ENCODE peak calls at places on chromosomes 6 and 20, in ten cellular contexts. One of them, this sample, is unnamed.
A peak's percentile ranks its signal among the peaks of the same experiment; 100 is the strongest.

GRCh38 chr6:79949235-79949634 is 1.9 kb upstream of the ELOVL4 start:
- DNase-seq in breast epithelium: no peak
- DNase-seq in heart left ventricle: peak; percentile 24
- DNase-seq in uterus: peak; percentile 33
- DNase-seq in spleen: no peak
- DNase-seq in adrenal gland: peak; percentile 41
- DNase-seq in sigmoid colon: no peak
- DNase-seq in ovary: peak; percentile 33
- DNase-seq in H1: no peak
- DNase-seq in prostate gland: peak; percentile 59
- DNase-seq in this sample: peak; percentile 67

GRCh38 chr20:43364001-43364400 is 93.7 kb upstream of the SRSF6 start:
- DNase-seq in breast epithelium: no peak
- DNase-seq in heart left ventricle: no peak
- DNase-seq in uterus: no peak
- DNase-seq in spleen: no peak
- DNase-seq in adrenal gland: no peak
- DNase-seq in sigmoid colon: no peak
- DNase-seq in ovary: no peak
- DNase-seq in H1: no peak
- DNase-seq in prostate gland: no peak
- DNase-seq in this sample: no peak

GRCh38 chr20:59137532-59137931 is 26.1 kb upstream of the ZNF831 start:
- DNase-seq in breast epithelium: no peak
- DNase-seq in heart left ventricle: peak; percentile 77
- DNase-seq in uterus: no peak
- DNase-seq in spleen: no peak
- DNase-seq in adrenal gland: no peak
- DNase-seq in sigmoid colon: no peak
- DNase-seq in ovary: no peak
- DNase-seq in H1: no peak
- DNase-seq in prostate gland: peak; percentile 74
- DNase-seq in this sample: peak; percentile 86

GRCh38 chr6:8082954-8083858 is 19.0 kb upstream of the BLOC1S5 start:
- DNase-seq in breast epithelium: no peak
- DNase-seq in heart left ventricle: no peak
- DNase-seq in uterus: no peak
- DNase-seq in spleen: no peak
- DNase-seq in adrenal gland: peak; percentile 53
- DNase-seq in sigmoid colon: no peak
- DNase-seq in ovary: no peak
- DNase-seq in H1: no peak
- DNase-seq in prostate gland: peak; percentile 13
- DNase-seq in this sample: no peak

GRCh38 chr6:6997282-6998193 is 110.2 kb upstream of the RREB1 start:
- DNase-seq in breast epithelium: no peak
- DNase-seq in heart left ventricle: no peak
- DNase-seq in uterus: no peak
- DNase-seq in spleen: peak; percentile 1
- DNase-seq in adrenal gland: no peak
- DNase-seq in sigmoid colon: no peak
- DNase-seq in ovary: no peak
- DNase-seq in H1: no peak
- DNase-seq in prostate gland: no peak
- DNase-seq in this sample: no peak

GRCh38 chr20:38728911-38729642 is 4.8 kb downstream of the SLC32A1 start:
- DNase-seq in breast epithelium: no peak
- DNase-seq in heart left ventricle: no peak
- DNase-seq in uterus: no peak
- DNase-seq in spleen: no peak
- DNase-seq in adrenal gland: no peak
- DNase-seq in sigmoid colon: no peak
- DNase-seq in ovary: no peak
- DNase-seq in H1: no peak
- DNase-seq in prostate gland: no peak
- DNase-seq in this sample: no peak

GRCh38 chr6:147826698-147827097 is 318.2 kb downstream of the SAMD5 start:
- DNase-seq in breast epithelium: no peak
- DNase-seq in heart left ventricle: no peak
- DNase-seq in uterus: no peak
- DNase-seq in spleen: no peak
- DNase-seq in adrenal gland: no peak
- DNase-seq in sigmoid colon: no peak
- DNase-seq in ovary: no peak
- DNase-seq in H1: no peak
- DNase-seq in prostate gland: no peak
- DNase-seq in this sample: no peak

GRCh38 chr6:14549871-14550270 is 432.3 kb downstream of the CD83 start:
- DNase-seq in breast epithelium: no peak
- DNase-seq in heart left ventricle: no peak
- DNase-seq in uterus: no peak
- DNase-seq in spleen: no peak
- DNase-seq in adrenal gland: no peak
- DNase-seq in sigmoid colon: no peak
- DNase-seq in ovary: no peak
- DNase-seq in H1: no peak
- DNase-seq in prostate gland: no peak
- DNase-seq in this sample: no peak

GRCh38 chr20:40633123-40633850 is 55.7 kb downstream of the MAFB start:
- DNase-seq in breast epithelium: no peak
- DNase-seq in heart left ventricle: no peak
- DNase-seq in uterus: no peak
- DNase-seq in spleen: no peak
- DNase-seq in adrenal gland: no peak
- DNase-seq in sigmoid colon: no peak
- DNase-seq in ovary: no peak
- DNase-seq in H1: no peak
- DNase-seq in prostate gland: no peak
- DNase-seq in this sample: no peak

GRCh38 chr6:33987531-33988021 is 158.3 kb downstream of the GRM4 start:
- DNase-seq in breast epithelium: peak; percentile 76
- DNase-seq in heart left ventricle: no peak
- DNase-seq in uterus: peak; percentile 2
- DNase-seq in spleen: peak; percentile 39
- DNase-seq in adrenal gland: no peak
- DNase-seq in sigmoid colon: no peak
- DNase-seq in ovary: no peak
- DNase-seq in H1: no peak
- DNase-seq in prostate gland: peak; percentile 26
- DNase-seq in this sample: no peak

GRCh38 chr6:135397172-135397952 is 100.2 kb downstream of the AHI1 start:
- DNase-seq in breast epithelium: no peak
- DNase-seq in heart left ventricle: no peak
- DNase-seq in uterus: no peak
- DNase-seq in spleen: no peak
- DNase-seq in adrenal gland: no peak
- DNase-seq in sigmoid colon: no peak
- DNase-seq in ovary: no peak
- DNase-seq in H1: no peak
- DNase-seq in prostate gland: no peak
- DNase-seq in this sample: no peak

GRCh38 chr6:84078335-84078734 is 44.8 kb downstream of the MRAP2 start:
- DNase-seq in breast epithelium: no peak
- DNase-seq in heart left ventricle: no peak
- DNase-seq in uterus: no peak
- DNase-seq in spleen: no peak
- DNase-seq in adrenal gland: no peak
- DNase-seq in sigmoid colon: no peak
- DNase-seq in ovary: no peak
- DNase-seq in H1: no peak
- DNase-seq in prostate gland: no peak
- DNase-seq in this sample: no peak

GRCh38 chr6:32194825-32195651 is 2.6 kb upstream of the GPSM3 start:
- DNase-seq in breast epithelium: no peak
- DNase-seq in heart left ventricle: no peak
- DNase-seq in uterus: no peak
- DNase-seq in spleen: no peak
- DNase-seq in adrenal gland: peak; percentile 54
- DNase-seq in sigmoid colon: no peak
- DNase-seq in ovary: peak; percentile 65
- DNase-seq in H1: no peak
- DNase-seq in prostate gland: no peak
- DNase-seq in this sample: peak; percentile 40

GRCh38 chr6:61886608-61887259 is 399.3 kb downstream of the KHDRBS2 start:
- DNase-seq in breast epithelium: no peak
- DNase-seq in heart left ventricle: no peak
- DNase-seq in uterus: no peak
- DNase-seq in spleen: no peak
- DNase-seq in adrenal gland: no peak
- DNase-seq in sigmoid colon: no peak
- DNase-seq in ovary: no peak
- DNase-seq in H1: no peak
- DNase-seq in prostate gland: no peak
- DNase-seq in this sample: no peak

GRCh38 chr20:62623488-62624324 is 18.6 kb upstream of the SLCO4A1 start:
- DNase-seq in breast epithelium: peak; percentile 94
- DNase-seq in heart left ventricle: peak; percentile 94
- DNase-seq in uterus: peak; percentile 96
- DNase-seq in spleen: peak; percentile 99
- DNase-seq in adrenal gland: peak; percentile 97
- DNase-seq in sigmoid colon: peak; percentile 97
- DNase-seq in ovary: peak; percentile 96
- DNase-seq in H1: no peak
- DNase-seq in prostate gland: peak; percentile 93
- DNase-seq in this sample: peak; percentile 99

GRCh38 chr6:137970368-137970767 is 103.3 kb downstream of the TNFAIP3 start:
- DNase-seq in breast epithelium: no peak
- DNase-seq in heart left ventricle: no peak
- DNase-seq in uterus: no peak
- DNase-seq in spleen: no peak
- DNase-seq in adrenal gland: no peak
- DNase-seq in sigmoid colon: no peak
- DNase-seq in ovary: no peak
- DNase-seq in H1: no peak
- DNase-seq in prostate gland: no peak
- DNase-seq in this sample: no peak

GRCh38 chr6:26450240-26450639 is 7.5 kb upstream of the BTN2A1 start:
- DNase-seq in breast epithelium: no peak
- DNase-seq in heart left ventricle: no peak
- DNase-seq in uterus: no peak
- DNase-seq in spleen: no peak
- DNase-seq in adrenal gland: no peak
- DNase-seq in sigmoid colon: no peak
- DNase-seq in ovary: no peak
- DNase-seq in H1: no peak
- DNase-seq in prostate gland: no peak
- DNase-seq in this sample: no peak

GRCh38 chr6:4786936-4787504 is 10.8 kb downstream of the CDYL start:
- DNase-seq in breast epithelium: no peak
- DNase-seq in heart left ventricle: no peak
- DNase-seq in uterus: no peak
- DNase-seq in spleen: no peak
- DNase-seq in adrenal gland: no peak
- DNase-seq in sigmoid colon: no peak
- DNase-seq in ovary: no peak
- DNase-seq in H1: no peak
- DNase-seq in prostate gland: no peak
- DNase-seq in this sample: no peak

GRCh38 chr6:130928993-130929678 is 101.9 kb downstream of the SMLR1 start:
- DNase-seq in breast epithelium: no peak
- DNase-seq in heart left ventricle: no peak
- DNase-seq in uterus: no peak
- DNase-seq in spleen: no peak
- DNase-seq in adrenal gland: no peak
- DNase-seq in sigmoid colon: no peak
- DNase-seq in ovary: no peak
- DNase-seq in H1: no peak
- DNase-seq in prostate gland: no peak
- DNase-seq in this sample: no peak

GRCh38 chr6:142075516-142076101 is 57.1 kb upstream of the GJE1 start:
- DNase-seq in breast epithelium: no peak
- DNase-seq in heart left ventricle: no peak
- DNase-seq in uterus: no peak
- DNase-seq in spleen: no peak
- DNase-seq in adrenal gland: no peak
- DNase-seq in sigmoid colon: no peak
- DNase-seq in ovary: no peak
- DNase-seq in H1: no peak
- DNase-seq in prostate gland: no peak
- DNase-seq in this sample: no peak

GRCh38 chr6:142074516-142074915 is 58.2 kb upstream of the GJE1 start:
- DNase-seq in breast epithelium: no peak
- DNase-seq in heart left ventricle: no peak
- DNase-seq in uterus: no peak
- DNase-seq in spleen: no peak
- DNase-seq in adrenal gland: no peak
- DNase-seq in sigmoid colon: no peak
- DNase-seq in ovary: no peak
- DNase-seq in H1: no peak
- DNase-seq in prostate gland: no peak
- DNase-seq in this sample: no peak

GRCh38 chr6:142071981-142072380 is 60.7 kb upstream of the GJE1 start:
- DNase-seq in breast epithelium: no peak
- DNase-seq in heart left ventricle: no peak
- DNase-seq in uterus: no peak
- DNase-seq in spleen: no peak
- DNase-seq in adrenal gland: no peak
- DNase-seq in sigmoid colon: no peak
- DNase-seq in ovary: no peak
- DNase-seq in H1: no peak
- DNase-seq in prostate gland: no peak
- DNase-seq in this sample: no peak
- TF ChIP-seq CTCF in breast epithelium: no peak
- TF ChIP-seq CTCF in heart left ventricle: no peak
- TF ChIP-seq CTCF in uterus: no peak
- TF ChIP-seq CTCF in spleen: no peak
- TF ChIP-seq CTCF in adrenal gland: no peak
- TF ChIP-seq CTCF in sigmoid colon: no peak
- TF ChIP-seq CTCF in ovary: no peak
- TF ChIP-seq CTCF in H1: peak; percentile 49
- TF ChIP-seq CTCF in prostate gland: no peak
- TF ChIP-seq CTCF in this sample: no peak

GRCh38 chr6:158869604-158870417 is 50.6 kb upstream of the EZR start:
- DNase-seq in breast epithelium: peak; percentile 94
- DNase-seq in heart left ventricle: peak; percentile 91
- DNase-seq in uterus: peak; percentile 74
- DNase-seq in spleen: peak; percentile 96
- DNase-seq in adrenal gland: peak; percentile 94
- DNase-seq in sigmoid colon: peak; percentile 91
- DNase-seq in ovary: peak; percentile 84
- DNase-seq in H1: peak; percentile 69
- DNase-seq in prostate gland: peak; percentile 92
- DNase-seq in this sample: peak; percentile 95
- TF ChIP-seq POLR2A in breast epithelium: peak; percentile 49
- TF ChIP-seq POLR2A in heart left ventricle: peak; percentile 69
- TF ChIP-seq POLR2A in uterus: peak; percentile 50
- TF ChIP-seq POLR2A in spleen: peak; percentile 87
- TF ChIP-seq POLR2A in adrenal gland: peak; percentile 84
- TF ChIP-seq POLR2A in sigmoid colon: peak; percentile 2
- TF ChIP-seq POLR2A in ovary: peak; percentile 32
- TF ChIP-seq POLR2A in H1: no peak
- TF ChIP-seq POLR2A in prostate gland: peak; percentile 77
- TF ChIP-seq POLR2A in this sample: peak; percentile 80

GRCh38 chr6:53741417-53741816 is 53.4 kb upstream of the LRRC1 start:
- DNase-seq in breast epithelium: no peak
- DNase-seq in heart left ventricle: no peak
- DNase-seq in uterus: no peak
- DNase-seq in spleen: no peak
- DNase-seq in adrenal gland: no peak
- DNase-seq in sigmoid colon: no peak
- DNase-seq in ovary: no peak
- DNase-seq in H1: no peak
- DNase-seq in prostate gland: no peak
- DNase-seq in this sample: no peak
- TF ChIP-seq CTCF in breast epithelium: no peak
- TF ChIP-seq CTCF in heart left ventricle: no peak
- TF ChIP-seq CTCF in uterus: no peak
- TF ChIP-seq CTCF in spleen: no peak
- TF ChIP-seq CTCF in adrenal gland: no peak
- TF ChIP-seq CTCF in sigmoid colon: no peak
- TF ChIP-seq CTCF in ovary: no peak
- TF ChIP-seq CTCF in H1: no peak
- TF ChIP-seq CTCF in prostate gland: no peak
- TF ChIP-seq CTCF in this sample: no peak

GRCh38 chr6:125749112-125749863 is at the start of gene HEY2:
- DNase-seq in breast epithelium: peak; percentile 80
- DNase-seq in heart left ventricle: peak; percentile 97
- DNase-seq in uterus: peak; percentile 88
- DNase-seq in spleen: peak; percentile 98
- DNase-seq in adrenal gland: peak; percentile 90
- DNase-seq in sigmoid colon: peak; percentile 96
- DNase-seq in ovary: peak; percentile 94
- DNase-seq in H1: no peak
- DNase-seq in prostate gland: peak; percentile 91
- DNase-seq in this sample: peak; percentile 95
- TF ChIP-seq POLR2A in breast epithelium: peak; percentile 33
- TF ChIP-seq POLR2A in heart left ventricle: peak; percentile 97
- TF ChIP-seq POLR2A in uterus: peak; percentile 45
- TF ChIP-seq POLR2A in spleen: no peak
- TF ChIP-seq POLR2A in adrenal gland: peak; percentile 86
- TF ChIP-seq POLR2A in sigmoid colon: peak; percentile 17
- TF ChIP-seq POLR2A in ovary: peak; percentile 75
- TF ChIP-seq POLR2A in H1: no peak
- TF ChIP-seq POLR2A in prostate gland: peak; percentile 60
- TF ChIP-seq POLR2A in this sample: no peak

This sample was measured in Peyer's patch.